ENCODE peak calls at places on chromosomes 6 and 20, in four cellular contexts. One of them, this sample, is unnamed.

GRCh38 chr20:57502331-57502700 is 22.6 kb downstream of the CTCFL start:
- DNase-seq in AG04449: no peak
- DNase-seq in WERI-Rb-1: no peak
- DNase-seq in CD4-positive, alpha-beta T cell: no peak
- DNase-seq in this sample: no peak

GRCh38 chr6:11783524-11784064 is 5.0 kb upstream of the ADTRP start:
- DNase-seq in AG04449: no peak
- DNase-seq in WERI-Rb-1: no peak
- DNase-seq in CD4-positive, alpha-beta T cell: no peak
- DNase-seq in this sample: no peak

GRCh38 chr6:100633096-100633766 is 168.5 kb upstream of the SIM1 start:
- DNase-seq in AG04449: peak
- DNase-seq in WERI-Rb-1: no peak
- DNase-seq in CD4-positive, alpha-beta T cell: no peak
- DNase-seq in this sample: peak

GRCh38 chr6:142605922-142606321 is 304.1 kb downstream of the ADGRG6 start:
- DNase-seq in AG04449: peak
- DNase-seq in WERI-Rb-1: no peak
- DNase-seq in CD4-positive, alpha-beta T cell: no peak
- DNase-seq in this sample: peak

GRCh38 chr20:42531675-42531985 is 658.1 kb downstream of the PTPRT start:
- DNase-seq in AG04449: no peak
- DNase-seq in WERI-Rb-1: no peak
- DNase-seq in CD4-positive, alpha-beta T cell: no peak
- DNase-seq in this sample: no peak

GRCh38 chr6:139625081-139625939 is 250.9 kb upstream of the CITED2 start:
- DNase-seq in AG04449: no peak
- DNase-seq in WERI-Rb-1: no peak
- DNase-seq in CD4-positive, alpha-beta T cell: no peak
- DNase-seq in this sample: no peak

GRCh38 chr6:18260448-18261106 is 3.8 kb downstream of the DEK start:
- DNase-seq in AG04449: no peak
- DNase-seq in WERI-Rb-1: no peak
- DNase-seq in CD4-positive, alpha-beta T cell: no peak
- DNase-seq in this sample: peak

GRCh38 chr20:13101701-13102100 is 92.9 kb downstream of the SPTLC3 start:
- DNase-seq in AG04449: no peak
- DNase-seq in WERI-Rb-1: peak
- DNase-seq in CD4-positive, alpha-beta T cell: no peak
- DNase-seq in this sample: peak

GRCh38 chr20:17721802-17722486 is 22.2 kb downstream of the BANF2 start:
- DNase-seq in AG04449: no peak
- DNase-seq in WERI-Rb-1: no peak
- DNase-seq in CD4-positive, alpha-beta T cell: no peak
- DNase-seq in this sample: no peak

GRCh38 chr20:19784511-19785172 is 26.6 kb downstream of the RIN2 start:
- DNase-seq in AG04449: no peak
- DNase-seq in WERI-Rb-1: peak
- DNase-seq in CD4-positive, alpha-beta T cell: no peak
- DNase-seq in this sample: peak

GRCh38 chr20:57346477-57346876 is 4.6 kb upstream of the RAE1 start:
- DNase-seq in AG04449: peak
- DNase-seq in WERI-Rb-1: peak
- DNase-seq in CD4-positive, alpha-beta T cell: peak
- DNase-seq in this sample: peak

GRCh38 chr6:115838763-115839401 is 221.8 kb downstream of the FRK start:
- DNase-seq in AG04449: no peak
- DNase-seq in WERI-Rb-1: peak
- DNase-seq in CD4-positive, alpha-beta T cell: no peak
- DNase-seq in this sample: peak

GRCh38 chr6:41966961-41967311 is 25.3 kb upstream of the CCND3 start:
- DNase-seq in AG04449: no peak
- DNase-seq in WERI-Rb-1: no peak
- DNase-seq in CD4-positive, alpha-beta T cell: no peak
- DNase-seq in this sample: peak

GRCh38 chr6:79307321-79308036 is 73.0 kb upstream of the HMGN3 start:
- DNase-seq in AG04449: no peak
- DNase-seq in WERI-Rb-1: no peak
- DNase-seq in CD4-positive, alpha-beta T cell: no peak
- DNase-seq in this sample: peak

GRCh38 chr6:125301435-125302391 is at the start of gene HDDC2:
- DNase-seq in AG04449: no peak
- DNase-seq in WERI-Rb-1: peak
- DNase-seq in CD4-positive, alpha-beta T cell: peak
- DNase-seq in this sample: peak

GRCh38 chr6:1553562-1554088 is 56.1 kb upstream of the FOXC1 start:
- DNase-seq in AG04449: no peak
- DNase-seq in WERI-Rb-1: no peak
- DNase-seq in CD4-positive, alpha-beta T cell: no peak
- DNase-seq in this sample: no peak

GRCh38 chr20:4427936-4428581 is 293.6 kb upstream of the PRND start:
- DNase-seq in AG04449: no peak
- DNase-seq in WERI-Rb-1: no peak
- DNase-seq in CD4-positive, alpha-beta T cell: no peak
- DNase-seq in this sample: no peak

GRCh38 chr6:45626087-45626891 is 248.6 kb upstream of the SUPT3H start:
- DNase-seq in AG04449: peak
- DNase-seq in WERI-Rb-1: no peak
- DNase-seq in CD4-positive, alpha-beta T cell: no peak
- DNase-seq in this sample: peak

GRCh38 chr20:13800728-13801134 is 15.9 kb downstream of the NDUFAF5 start:
- DNase-seq in AG04449: peak
- DNase-seq in WERI-Rb-1: no peak
- DNase-seq in CD4-positive, alpha-beta T cell: no peak
- DNase-seq in this sample: peak

This sample was measured in fibroblast of lung.